ENCODE peak calls at places on chromosome 3, in nine cellular contexts. D is CD8-positive, alpha-beta memory T cell; P is IMR-90; V is left ventricle myocardium inferior; I is HL-60; Y is PC-3; G is WERI-Rb-1; X is cardiac muscle cell; Z is CD4-positive, alpha-beta T cell. N is an unnamed sample.

GRCh38 chr3:129304141-129304540 is 25.5 kb downstream of the HMCES start:
- DNase-seq in Z (no peak), I (no peak), X (peak; percentile 66), G (no peak), V (no peak), P (peak; percentile 44), D (no peak), Y (no peak), N (no peak)

GRCh38 chr3:5038243-5038642 is 59.0 kb downstream of the BHLHE40 start:
- DNase-seq in X (no peak), I (no peak), P (no peak), Z (no peak), Y (no peak), V (no peak), G (no peak), D (no peak), N (no peak)

GRCh38 chr3:66121288-66121687 is 82.6 kb upstream of the MAGI1 start:
- DNase-seq in V (no peak), D (no peak), I (no peak), Y (peak; percentile 6), X (no peak), P (peak; percentile 88), Z (no peak), G (no peak), N (no peak)

GRCh38 chr3:144760831-144761230 is 789.2 kb downstream of the DIPK2A start:
- DNase-seq in Y (no peak), G (no peak), P (no peak), D (no peak), V (no peak), X (peak; percentile 13), Z (no peak), I (no peak), N (peak; percentile 37)

GRCh38 chr3:87191641-87192040 is 35.5 kb upstream of the CHMP2B start:
- DNase-seq in Z (no peak), D (no peak), P (no peak), V (no peak), X (no peak), Y (peak; percentile 30), G (no peak), I (no peak), N (no peak)

GRCh38 chr3:60598668-60599067 is 652.6 kb downstream of the FHIT start:
- DNase-seq in Y (peak; percentile 34), Z (no peak), X (no peak), G (no peak), I (no peak), V (no peak), P (no peak), D (no peak), N (no peak)

GRCh38 chr3:87397210-87397609 is 120.8 kb upstream of the POU1F1 start:
- DNase-seq in D (no peak), Z (no peak), Y (peak; percentile 69), I (no peak), X (no peak), V (no peak), G (no peak), P (peak; percentile 0), N (no peak)

GRCh38 chr3:124903896-124904879 is 17.0 kb upstream of the ITGB5 start:
- DNase-seq in Y (no peak), D (no peak), X (no peak), I (no peak), Z (no peak), P (peak; percentile 41), V (no peak), G (no peak), N (no peak)

GRCh38 chr3:196537319-196537984 is 22.3 kb upstream of the SMCO1 start:
- DNase-seq in V (no peak), D (peak; percentile 71), I (no peak), X (no peak), Y (peak; percentile 64), P (peak; percentile 13), Z (peak; percentile 74), G (peak; percentile 9), N (no peak)

GRCh38 chr3:28951773-28952556 is 328.9 kb upstream of the RBMS3 start:
- DNase-seq in V (no peak), G (no peak), I (no peak), Z (no peak), D (no peak), Y (peak; percentile 77), X (no peak), P (no peak), N (no peak)

GRCh38 chr3:126355251-126355650 is 2.0 kb downstream of the KLF15 start:
- DNase-seq in P (no peak), G (no peak), D (no peak), Z (no peak), X (no peak), Y (no peak), I (no peak), V (no peak), N (no peak)

GRCh38 chr3:184619348-184619747 is 57.8 kb downstream of the EPHB3 start:
- DNase-seq in X (peak; percentile 25), P (no peak), Y (no peak), G (no peak), D (no peak), I (no peak), V (no peak), Z (no peak), N (no peak)

GRCh38 chr3:70516081-70516480 is 203.6 kb upstream of the MDFIC2 start:
- DNase-seq in Y (no peak), Z (no peak), X (no peak), G (no peak), I (no peak), V (no peak), D (no peak), P (no peak), N (no peak)

GRCh38 chr3:100438623-100438974 is 37.3 kb downstream of the LNP1 start:
- DNase-seq in Y (no peak), V (no peak), D (no peak), G (no peak), P (peak; percentile 10), Z (no peak), I (no peak), X (no peak), N (no peak)

GRCh38 chr3:42503251-42503924 is 945 bp downstream of the VIPR1 start:
- DNase-seq in D (no peak), I (no peak), Y (no peak), G (peak; percentile 1), P (no peak), Z (peak; percentile 34), V (no peak), X (no peak), N (no peak)

GRCh38 chr3:42501321-42501680 is 1.1 kb upstream of the VIPR1 start:
- DNase-seq in D (no peak), Y (no peak), P (no peak), I (no peak), Z (no peak), X (no peak), V (no peak), G (peak; percentile 60), N (no peak)

GRCh38 chr3:42503957-42504333 is 1.5 kb downstream of the VIPR1 start:
- DNase-seq in Z (peak; percentile 29), D (no peak), I (no peak), V (no peak), X (no peak), G (peak; percentile 3), Y (no peak), P (no peak), N (no peak)

GRCh38 chr3:42501681-42502428 is 588 bp upstream of the VIPR1 start:
- DNase-seq in G (peak; percentile 77), V (peak; percentile 50), Y (peak; percentile 65), Z (peak; percentile 73), D (peak; percentile 72), I (no peak), P (peak; percentile 2), X (peak; percentile 40), N (no peak)

DNA sequence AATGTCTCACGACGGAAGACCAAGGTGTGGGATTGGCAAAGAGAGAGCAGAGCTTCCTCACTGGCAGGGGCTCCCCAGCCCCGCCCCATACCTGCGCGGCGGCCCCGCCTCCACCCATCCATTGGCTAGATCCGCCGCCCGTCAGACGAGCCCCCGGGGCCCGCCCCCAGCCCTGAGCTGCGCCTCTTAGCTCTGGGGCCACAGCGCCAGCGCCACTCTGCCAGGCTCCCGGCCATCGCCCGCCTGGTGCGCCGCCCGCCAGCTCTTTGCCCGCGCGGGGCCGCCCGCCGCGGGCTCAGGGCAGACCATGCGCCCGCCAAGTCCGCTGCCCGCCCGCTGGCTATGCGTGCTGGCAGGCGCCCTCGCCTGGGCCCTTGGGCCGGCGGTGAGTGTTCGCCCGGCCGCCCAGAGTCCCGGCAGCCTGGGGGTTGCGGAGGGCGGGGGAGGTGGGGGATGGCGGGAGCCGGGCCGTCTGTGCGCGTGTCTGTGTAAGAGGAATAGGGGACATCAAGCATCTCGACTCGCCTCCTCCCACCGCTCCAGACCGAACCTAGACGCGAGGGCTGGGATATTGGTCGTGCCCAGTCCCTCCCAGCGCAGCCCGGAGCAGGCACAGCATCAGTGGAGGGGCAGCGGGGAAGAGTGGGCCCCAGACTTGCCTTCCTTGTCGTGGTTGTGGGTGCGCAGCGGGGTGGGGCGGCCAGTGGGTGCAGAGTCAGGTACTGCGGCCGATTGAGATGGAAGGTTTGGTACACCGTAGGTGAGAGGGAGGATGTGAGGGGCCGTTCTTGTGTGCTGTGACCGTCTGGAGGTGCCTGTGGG is at the start of gene VIPR1:
- DNase-seq in Y (peak; percentile 92), D (peak; percentile 94), X (peak; percentile 42), G (peak; percentile 89), V (peak; percentile 78), Z (peak; percentile 96), P (no peak), I (no peak), N (no peak)
- H3K27ac ChIP-seq in Y (no peak within 1 kb of the TSS), D (peak within 1 kb of the TSS; percentile 38), X (no peak within 1 kb of the TSS), G (peak within 1 kb of the TSS; percentile 40), V (peak within 1 kb of the TSS; percentile 63), Z (peak within 1 kb of the TSS; percentile 59), P (no peak within 1 kb of the TSS), I (no peak within 1 kb of the TSS), N (no peak within 1 kb of the TSS)

DNA sequence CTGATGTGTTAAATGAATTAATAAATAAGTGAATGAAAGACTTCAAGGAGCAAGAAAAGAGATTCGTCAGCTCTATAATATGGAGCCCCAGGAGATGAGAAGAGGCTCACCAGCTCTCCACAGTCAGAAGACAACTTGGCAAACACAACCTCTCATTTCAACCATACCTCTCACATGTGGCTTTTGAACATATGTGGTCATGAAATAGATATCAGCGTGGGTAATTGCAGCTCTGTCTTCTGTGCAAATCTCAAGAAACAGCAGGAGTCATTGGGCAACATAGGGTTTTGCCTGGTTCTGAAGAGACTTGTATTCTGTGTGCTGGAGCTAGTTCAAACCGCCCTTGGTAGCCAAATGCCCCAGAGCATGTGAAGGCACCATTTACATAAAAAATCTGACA is 8.5 kb downstream of the CX3CR1 start:
- DNase-seq in X (no peak), Z (no peak), Y (no peak), V (no peak), D (no peak), P (no peak), G (no peak), I (no peak), N (no peak)
- H3K27me3 ChIP-seq in X (no peaks in the 10 kb centered on the region), Z (no peaks in the 10 kb centered on the region), Y (peaks cover 55% of the 10 kb centered on the region), V (no peaks in the 10 kb centered on the region), D (no peaks in the 10 kb centered on the region), P (peaks cover 30% of the 10 kb centered on the region), G (no peaks in the 10 kb centered on the region), I (no peaks in the 10 kb centered on the region), N (no peaks in the 10 kb centered on the region)

GRCh38 chr3:194527726-194528125 is 40.9 kb upstream of the ATP13A3 start:
- DNase-seq in X (no peak), G (no peak), Y (no peak), Z (no peak), V (no peak), P (no peak), I (no peak), D (no peak), N (no peak)
- H3K27ac ChIP-seq in X (no peak overlapping the region), G (no peak overlapping the region), Y (peak overlapping the region; percentile 94), Z (no peak overlapping the region), V (no peak overlapping the region), P (peak overlapping the region; percentile 67), I (peak overlapping the region; percentile 63), D (no peak overlapping the region), N (no peak overlapping the region)

GRCh38 chr3:43997788-43998373 is 243.8 kb upstream of the TOPAZ1 start:
- DNase-seq in G (no peak), V (no peak), D (no peak), I (no peak), Z (no peak), Y (no peak), X (no peak), P (no peak), N (no peak)
- H3K27me3 ChIP-seq in G (peaks cover 87% of the 10 kb centered on the region), V (peaks cover 100% of the 10 kb centered on the region), D (peaks cover 59% of the 10 kb centered on the region), I (peaks cover 78% of the 10 kb centered on the region), Z (peaks cover 94% of the 10 kb centered on the region), Y (no peaks in the 10 kb centered on the region), X (peaks cover 100% of the 10 kb centered on the region), P (peaks cover 74% of the 10 kb centered on the region), N (no peaks in the 10 kb centered on the region)

N was measured in SJCRH30.